ENCODE peak calls at places on chromosomes 13 and 19, in ten cellular contexts. A, C, P, V, G, E, S, Z, D and L are unnamed samples.

GRCh38 chr13:66859934-66860867 is 369.9 kb downstream of the PCDH9 start:
- DNase-seq in E (no peak), C (no peak), G (no peak), S (no peak), Z (no peak), A (no peak), P (no peak), V (no peak), D (no peak), L (peak)

GRCh38 chr13:48232420-48233096 is 448 bp upstream of the ITM2B start:
- DNase-seq in D (peak), P (peak), C (no peak), G (no peak), S (peak), Z (no peak), A (no peak), E (no peak), V (no peak), L (peak)

GRCh38 chr19:28235606-28236125 is 977.3 kb downstream of the UQCRFS1 start:
- DNase-seq in S (peak), V (no peak), E (no peak), P (no peak), Z (no peak), D (no peak), A (peak), G (no peak), C (no peak), L (no peak)

GRCh38 chr19:49118565-49119410 is at the start of gene C19orf73:
- DNase-seq in G (peak), E (peak), C (peak), S (peak), V (peak), A (peak), Z (peak), D (peak), P (peak), L (peak)

GRCh38 chr19:10762656-10763055 is 44.8 kb downstream of the DNM2 start:
- DNase-seq in E (peak), Z (no peak), A (no peak), G (no peak), P (no peak), S (no peak), C (no peak), D (no peak), V (no peak), L (no peak)

GRCh38 chr13:42807866-42808265 is 26.5 kb downstream of the FAM216B start:
- DNase-seq in P (no peak), V (no peak), A (no peak), S (peak), D (no peak), Z (no peak), C (no peak), E (no peak), G (no peak), L (no peak)

GRCh38 chr13:99827011-99827410 is 144.6 kb downstream of the ZIC5 start:
- DNase-seq in G (no peak), E (no peak), V (no peak), S (no peak), D (no peak), A (no peak), Z (no peak), C (no peak), P (no peak), L (no peak)

GRCh38 chr13:24036115-24036514 is 124.4 kb upstream of the SPATA13 start:
- DNase-seq in G (no peak), S (no peak), P (no peak), D (no peak), V (no peak), A (no peak), Z (no peak), C (no peak), E (no peak), L (no peak)

GRCh38 chr19:49793561-49793840 is 19.6 kb downstream of the FUZ start:
- DNase-seq in P (no peak), G (no peak), C (no peak), D (no peak), A (peak), V (no peak), E (no peak), Z (no peak), S (peak), L (no peak)

GRCh38 chr13:74040200-74040599 is 94.0 kb downstream of the KLF12 start:
- DNase-seq in G (peak), A (peak), C (peak), D (no peak), E (no peak), V (no peak), S (peak), Z (no peak), P (peak), L (no peak)

GRCh38 chr13:112117955-112118302 is 51.0 kb downstream of the SOX1 start:
- DNase-seq in C (no peak), V (no peak), D (no peak), G (no peak), Z (no peak), A (no peak), P (no peak), S (no peak), E (no peak), L (no peak)

GRCh38 chr19:7619671-7620441 is 9.5 kb downstream of the XAB2 start:
- DNase-seq in G (no peak), P (no peak), Z (no peak), C (peak), V (no peak), S (no peak), E (no peak), A (no peak), D (no peak), L (no peak)

GRCh38 chr13:28501547-28501946 is 6.6 kb upstream of the FLT1 start:
- DNase-seq in Z (no peak), D (no peak), S (no peak), A (no peak), V (no peak), C (no peak), G (no peak), E (no peak), P (no peak), L (no peak)

GRCh38 chr13:42835012-42835411 is 53.6 kb downstream of the FAM216B start:
- DNase-seq in Z (no peak), V (no peak), P (no peak), S (peak), A (no peak), E (no peak), D (no peak), G (no peak), C (no peak), L (no peak)